ENCODE peak calls at places on chromosomes 4 and X, in seven cellular contexts. One of them, this sample, is unnamed.

GRCh38 chrX:107674480-107675364 is 46.4 kb downstream of the PRPS1 start:
- DNase-seq in iPS DF 6.9: no peak
- DNase-seq in left lobe of liver: no peak
- DNase-seq in hypothalamus: no peak
- DNase-seq in activated effector memory CD4-positive, alpha-beta T cell treated with Interleukin-2 at 50 U/mL for 16 hours: no peak
- DNase-seq in HT-29: no peak
- DNase-seq in activated T-helper 1 cell treated with Interleukin-2 at 50 U/mL for 16 hours: peak
- DNase-seq in this sample: no peak

GRCh38 chr4:6288871-6289270 is 19.2 kb downstream of the WFS1 start:
- DNase-seq in left lobe of liver: no peak
- DNase-seq in HT-29: no peak
- DNase-seq in hypothalamus: no peak
- DNase-seq in activated effector memory CD4-positive, alpha-beta T cell treated with Interleukin-2 at 50 U/mL for 16 hours: no peak
- DNase-seq in activated T-helper 1 cell treated with Interleukin-2 at 50 U/mL for 16 hours: no peak
- DNase-seq in iPS DF 6.9: no peak
- DNase-seq in this sample: no peak

GRCh38 chr4:89598602-89599001 is 238.4 kb downstream of the SNCA start:
- DNase-seq in HT-29: peak
- DNase-seq in activated effector memory CD4-positive, alpha-beta T cell treated with Interleukin-2 at 50 U/mL for 16 hours: no peak
- DNase-seq in hypothalamus: no peak
- DNase-seq in activated T-helper 1 cell treated with Interleukin-2 at 50 U/mL for 16 hours: no peak
- DNase-seq in left lobe of liver: no peak
- DNase-seq in iPS DF 6.9: no peak
- DNase-seq in this sample: no peak

GRCh38 chr4:68872442-68873217 is 56.8 kb downstream of the UGT2B10 start:
- DNase-seq in iPS DF 6.9: no peak
- DNase-seq in activated effector memory CD4-positive, alpha-beta T cell treated with Interleukin-2 at 50 U/mL for 16 hours: no peak
- DNase-seq in activated T-helper 1 cell treated with Interleukin-2 at 50 U/mL for 16 hours: no peak
- DNase-seq in left lobe of liver: no peak
- DNase-seq in HT-29: peak
- DNase-seq in hypothalamus: no peak
- DNase-seq in this sample: no peak

GRCh38 chr4:79958511-79959264 is 114.3 kb downstream of the ANTXR2 start:
- DNase-seq in iPS DF 6.9: no peak
- DNase-seq in hypothalamus: no peak
- DNase-seq in HT-29: no peak
- DNase-seq in left lobe of liver: no peak
- DNase-seq in activated T-helper 1 cell treated with Interleukin-2 at 50 U/mL for 16 hours: no peak
- DNase-seq in activated effector memory CD4-positive, alpha-beta T cell treated with Interleukin-2 at 50 U/mL for 16 hours: no peak
- DNase-seq in this sample: no peak

GRCh38 chr4:107857741-107858140 is 33.0 kb downstream of the SGMS2 start:
- DNase-seq in activated T-helper 1 cell treated with Interleukin-2 at 50 U/mL for 16 hours: no peak
- DNase-seq in HT-29: no peak
- DNase-seq in activated effector memory CD4-positive, alpha-beta T cell treated with Interleukin-2 at 50 U/mL for 16 hours: no peak
- DNase-seq in left lobe of liver: no peak
- DNase-seq in iPS DF 6.9: no peak
- DNase-seq in hypothalamus: no peak
- DNase-seq in this sample: no peak

GRCh38 chr4:151921371-151921770 is 160.6 kb upstream of the GATB start:
- DNase-seq in iPS DF 6.9: no peak
- DNase-seq in left lobe of liver: no peak
- DNase-seq in activated T-helper 1 cell treated with Interleukin-2 at 50 U/mL for 16 hours: no peak
- DNase-seq in activated effector memory CD4-positive, alpha-beta T cell treated with Interleukin-2 at 50 U/mL for 16 hours: no peak
- DNase-seq in HT-29: no peak
- DNase-seq in hypothalamus: no peak
- DNase-seq in this sample: no peak

GRCh38 chrX:129310000-129310399 is 213.3 kb downstream of the SMARCA1 start:
- DNase-seq in left lobe of liver: no peak
- DNase-seq in iPS DF 6.9: no peak
- DNase-seq in hypothalamus: no peak
- DNase-seq in activated T-helper 1 cell treated with Interleukin-2 at 50 U/mL for 16 hours: no peak
- DNase-seq in activated effector memory CD4-positive, alpha-beta T cell treated with Interleukin-2 at 50 U/mL for 16 hours: no peak
- DNase-seq in HT-29: no peak
- DNase-seq in this sample: no peak

GRCh38 chr4:33998204-33998603 is 2246.1 kb downstream of the ARAP2 start:
- DNase-seq in activated effector memory CD4-positive, alpha-beta T cell treated with Interleukin-2 at 50 U/mL for 16 hours: no peak
- DNase-seq in left lobe of liver: no peak
- DNase-seq in activated T-helper 1 cell treated with Interleukin-2 at 50 U/mL for 16 hours: no peak
- DNase-seq in HT-29: no peak
- DNase-seq in iPS DF 6.9: no peak
- DNase-seq in hypothalamus: no peak
- DNase-seq in this sample: no peak